ENCODE peak calls at places on chromosome 22, in four cellular contexts. S is A549, O is WTC11, J is K562. K is an unnamed sample.

GRCh38 chr22:45997077-45997774 is 20.3 kb upstream of the WNT7B start:
- DNase-seq in S (no peak), J (peak; percentile 26), O (no peak), K (no peak)

GRCh38 chr22:41305646-41306045 is 4.3 kb downstream of the ZC3H7B start:
- DNase-seq in J (no peak), S (peak; percentile 24), O (no peak), K (no peak)

GRCh38 chr22:30214703-30215405 is 31.7 kb downstream of the LIF start:
- DNase-seq in S (no peak), J (no peak), O (no peak), K (no peak)

GRCh38 chr22:49107961-49108530 is 719.6 kb downstream of the BRD1 start:
- DNase-seq in J (no peak), O (no peak), S (no peak), K (no peak)

GRCh38 chr22:36818010-36818642 is 1.3 kb upstream of the PVALB start:
- DNase-seq in S (no peak), O (no peak), J (no peak), K (no peak)

GRCh38 chr22:35506259-35506570 is 34.4 kb upstream of the RASD2 start:
- DNase-seq in S (no peak), J (no peak), O (no peak), K (peak; percentile 76)

GRCh38 chr22:49349841-49350381 is 477.8 kb downstream of the BRD1 start:
- DNase-seq in S (no peak), J (no peak), O (peak; percentile 8), K (no peak)

GRCh38 chr22:17120281-17120680 is 879 bp downstream of the TMEM121B start:
- DNase-seq in O (peak; percentile 93), S (peak; percentile 27), J (peak; percentile 82), K (no peak)

GRCh38 chr22:37163096-37163489 is 13.4 kb upstream of the IL2RB start:
- DNase-seq in S (no peak), J (no peak), O (no peak), K (no peak)

GRCh38 chr22:27460596-27461347 is 340.8 kb downstream of the MN1 start:
- DNase-seq in S (no peak), O (no peak), J (no peak), K (no peak)

DNA sequence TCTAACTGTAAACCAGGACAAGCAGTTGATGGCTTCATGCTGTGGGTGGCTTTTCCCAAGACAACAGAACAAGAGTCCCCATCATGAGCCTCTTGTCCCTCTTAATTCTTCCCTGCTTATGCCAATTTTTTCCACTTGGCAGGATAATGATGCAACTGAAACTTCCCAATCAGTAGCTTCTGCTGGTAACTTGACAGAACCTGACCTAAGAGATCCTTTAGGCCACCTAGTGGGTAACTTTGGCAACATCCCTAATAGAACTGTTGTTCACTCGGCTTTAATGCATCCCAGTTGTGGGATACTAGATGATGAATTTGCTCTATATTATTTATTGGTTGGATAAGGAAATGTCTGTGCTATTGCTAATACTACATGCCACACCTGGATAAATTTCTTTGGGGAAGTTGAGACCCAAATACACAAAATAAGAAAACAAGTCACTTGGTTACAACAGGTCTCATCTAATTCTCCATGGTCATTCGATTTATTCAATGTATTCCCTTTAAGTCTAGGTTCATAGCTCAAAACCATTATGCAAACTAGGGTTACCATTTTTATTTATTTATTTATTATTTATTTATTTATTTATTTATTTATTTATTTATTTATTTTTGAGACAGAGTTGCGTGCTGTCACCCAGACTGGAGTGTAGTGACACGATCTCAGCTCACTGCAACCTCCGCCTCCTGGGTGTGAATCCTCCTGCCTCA is 41.4 kb upstream of the NFAM1 start:
- DNase-seq in S (peak; percentile 62), O (no peak), J (peak; percentile 42), K (peak; percentile 53)
- TF ChIP-seq NR3C1 in S (no peak), O (no peak), J (no peak), K (no peak)

DNA sequence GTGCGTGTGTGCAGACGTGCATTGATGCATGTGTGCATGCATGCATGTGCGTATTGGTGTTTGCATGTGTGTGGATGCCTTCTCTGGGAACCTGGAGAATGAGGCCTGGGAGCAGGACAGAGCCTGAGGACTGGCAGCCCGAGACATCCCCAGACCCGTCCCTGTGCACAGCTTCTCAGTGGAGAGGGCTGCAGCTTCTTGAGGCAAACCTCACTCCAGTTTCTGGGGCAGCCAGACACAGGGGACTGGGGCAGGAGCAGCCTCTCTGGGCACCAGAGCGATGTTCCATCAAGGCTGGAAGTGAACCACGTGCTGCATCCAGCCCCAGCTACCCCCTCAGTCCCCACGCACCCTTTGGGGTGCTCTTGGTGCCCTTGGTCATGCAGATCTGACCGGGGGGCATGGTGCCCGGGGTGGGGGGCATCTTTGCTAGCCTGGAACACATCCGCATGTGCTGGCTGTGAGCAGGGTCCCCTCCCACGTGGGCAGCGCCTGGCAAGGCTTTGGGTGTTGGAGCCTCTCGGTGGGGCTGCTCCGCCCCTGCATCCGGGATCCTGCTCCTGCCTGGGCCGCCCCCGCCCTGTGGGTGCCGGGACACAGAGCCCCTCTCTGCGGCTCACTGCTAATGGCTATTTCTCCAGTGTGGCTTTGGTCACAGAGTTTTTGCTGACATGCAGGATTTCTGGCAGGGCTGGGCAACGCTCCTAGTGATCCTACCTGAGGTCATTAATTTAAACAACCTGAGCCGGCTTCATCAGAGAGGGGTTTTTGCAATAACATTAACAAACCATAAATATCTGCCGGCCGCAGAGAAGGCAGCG is 434.6 kb downstream of the TBC1D22A start:
- DNase-seq in S (no peak), J (no peak), O (no peak), K (no peak)
- TF ChIP-seq NR3C1 in S (no peak), J (no peak), O (no peak), K (no peak)

DNA sequence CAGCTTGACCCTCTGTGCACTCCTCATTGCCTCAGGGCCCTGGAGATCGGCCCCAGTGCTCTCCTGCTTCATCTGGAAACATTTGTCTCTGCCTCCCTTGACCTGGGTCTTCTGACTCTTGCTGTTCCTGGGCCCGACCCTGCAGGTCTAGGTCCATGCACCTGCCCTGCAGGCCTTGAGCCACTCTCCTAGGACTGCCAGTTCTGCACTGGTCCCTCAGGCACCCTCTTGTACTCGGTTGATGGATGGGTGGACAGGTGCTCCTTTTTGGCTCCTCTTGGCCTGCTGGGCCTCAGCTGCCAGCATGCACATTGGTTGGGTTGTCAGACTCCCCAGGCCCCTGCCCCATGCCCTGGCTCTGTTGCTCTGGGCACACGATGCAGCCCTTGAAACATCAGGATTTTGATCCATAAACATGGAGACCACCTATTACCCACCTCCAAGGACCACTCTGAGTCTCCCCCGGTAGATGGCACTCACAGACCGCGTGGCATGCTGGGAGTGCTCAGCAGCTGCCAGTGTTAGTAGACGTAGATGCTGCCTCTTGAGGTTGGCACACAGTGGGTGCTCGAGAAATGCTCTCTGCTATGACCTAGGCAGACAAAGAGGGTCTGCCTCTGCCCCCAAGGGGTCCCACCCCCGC is 20.2 kb upstream of the ACR start:
- DNase-seq in J (no peak), S (no peak), O (no peak), K (no peak)
- TF ChIP-seq NR3C1 in J (no peak), S (no peak), O (no peak), K (no peak)

GRCh38 chr22:29152381-29153138 is 53.1 kb upstream of the EMID1 start:
- DNase-seq in O (peak; percentile 44), J (peak; percentile 59), S (no peak), K (no peak)

GRCh38 chr22:29155966-29156365 is 49.7 kb upstream of the EMID1 start:
- DNase-seq in S (no peak), O (no peak), J (no peak), K (no peak)

GRCh38 chr22:29156507-29156906 is 49.2 kb upstream of the EMID1 start:
- DNase-seq in O (peak; percentile 69), J (no peak), S (no peak), K (peak; percentile 20)

GRCh38 chr22:29152045-29152380 is 53.7 kb upstream of the EMID1 start:
- DNase-seq in S (no peak), O (peak; percentile 56), J (no peak), K (no peak)

GRCh38 chr22:29154364-29155048 is 51.2 kb upstream of the EMID1 start:
- DNase-seq in J (peak; percentile 73), S (peak; percentile 56), O (peak; percentile 89), K (peak; percentile 49)
- TF ChIP-seq NR3C1 in J (no peak), S (no peak), O (no peak), K (no peak)

DNA sequence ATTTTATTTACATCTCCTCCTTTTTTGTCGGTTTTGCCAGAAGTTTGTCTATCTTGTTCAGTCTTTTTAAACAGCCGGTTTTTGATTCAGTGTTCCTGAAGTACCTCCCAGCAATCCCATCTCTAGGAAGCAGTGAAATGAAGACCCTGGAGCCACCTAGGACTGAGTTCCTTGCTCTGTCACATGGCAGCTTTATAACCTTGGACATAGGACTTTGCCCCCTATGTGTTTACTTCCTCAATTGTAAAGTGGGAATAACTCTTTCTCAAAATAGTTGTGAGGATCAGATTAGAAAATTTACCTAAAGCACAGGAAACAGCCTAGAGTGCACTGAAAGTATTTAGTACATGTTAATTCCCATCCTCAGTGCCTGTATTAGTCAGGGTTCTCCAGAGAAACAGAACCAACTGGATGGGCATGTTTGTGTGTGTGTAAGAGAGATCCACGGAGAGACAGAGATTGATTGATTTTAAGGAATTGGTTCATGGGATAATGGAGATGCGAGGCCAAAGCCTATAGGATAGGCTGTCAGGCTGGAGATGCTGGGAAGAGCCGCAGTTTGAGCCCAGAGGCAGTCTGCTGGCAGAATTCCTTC is 20.0 kb downstream of the FAM83F start:
- DNase-seq in S (no peak), O (no peak), J (no peak), K (no peak)
- TF ChIP-seq NR3C1 in S (no peak), O (no peak), J (no peak), K (no peak)